ENCODE peak calls at places on chromosomes 7 and 10, in four cellular contexts. L is HepG2, N is HCT116, A is K562. E is an unnamed sample.

GRCh38 chr10:84966708-84967441 is 638.5 kb downstream of the CCSER2 start:
- DNase-seq in L (no peak), A (no peak), N (no peak), E (no peak)

GRCh38 chr7:129947701-129948100 is 5.1 kb downstream of the UBE2H start:
- DNase-seq in L (no peak), A (no peak), N (no peak), E (no peak)

GRCh38 chr7:29289156-29290021 is 94.8 kb downstream of the CHN2 start:
- DNase-seq in A (no peak), N (no peak), L (peak; percentile 63), E (no peak)

GRCh38 chr7:46206474-46207060 is 285.5 kb upstream of the IGFBP3 start:
- DNase-seq in A (no peak), L (no peak), N (no peak), E (no peak)

GRCh38 chr10:44054046-44054445 is 330.9 kb downstream of the CXCL12 start:
- DNase-seq in L (no peak), N (no peak), A (no peak), E (no peak)

GRCh38 chr10:70758757-70759514 is 26.2 kb downstream of the TBATA start:
- DNase-seq in N (peak; percentile 60), A (peak; percentile 87), L (peak; percentile 52), E (peak; percentile 48)

GRCh38 chr7:159048656-159049055 is 96.0 kb downstream of the VIPR2 start:
- DNase-seq in A (no peak), L (no peak), N (no peak), E (no peak)

GRCh38 chr10:47268696-47269095 is 31.3 kb upstream of the GDF10 start:
- DNase-seq in N (no peak), L (no peak), A (no peak), E (no peak)

GRCh38 chr7:151632750-151633515 is 113.2 kb upstream of the RHEB start:
- DNase-seq in N (no peak), L (no peak), A (no peak), E (no peak)

GRCh38 chr10:68327889-68328786 is 3.7 kb upstream of the HNRNPH3 start:
- DNase-seq in A (no peak), L (peak; percentile 57), N (peak; percentile 16), E (peak; percentile 64)

GRCh38 chr10:88830643-88831277 is 20.9 kb downstream of the ANKRD22 start:
- DNase-seq in L (no peak), A (no peak), N (no peak), E (no peak)

GRCh38 chr7:137933270-137934017 is 68.4 kb downstream of the CREB3L2 start:
- DNase-seq in N (no peak), A (peak; percentile 64), L (no peak), E (no peak)

GRCh38 chr10:117442521-117442920 is 67.3 kb upstream of the PDZD8 start:
- DNase-seq in L (no peak), A (no peak), N (no peak), E (no peak)
- H3K27ac ChIP-seq in L (no peak overlapping the region), A (no peak overlapping the region), N (no peak overlapping the region), E (no peak overlapping the region)

GRCh38 chr10:119595715-119596515 is 849 bp downstream of the TIAL1 start:
- DNase-seq in L (no peak), N (no peak), A (peak; percentile 66), E (no peak)

GRCh38 chr10:119597405-119598186 is 832 bp upstream of the TIAL1 start:
- DNase-seq in N (no peak), L (no peak), A (no peak), E (no peak)

GRCh38 chr10:119595134-119595714 is 1.5 kb downstream of the TIAL1 start:
- DNase-seq in L (peak; percentile 43), N (no peak), A (no peak), E (no peak)

GRCh38 chr10:119596537-119597404 is at the start of gene TIAL1:
- DNase-seq in A (peak; percentile 77), N (peak; percentile 100), L (peak; percentile 99), E (peak; percentile 99)

GRCh38 chr10:119598397-119598796 is 1.6 kb upstream of the TIAL1 start:
- DNase-seq in N (no peak), A (no peak), L (no peak), E (no peak)
- TF ChIP-seq TCF7L2 in N (no peak), A (no peak), L (no peak), E (no peak)

GRCh38 chr10:110215286-110215685 is 7.9 kb downstream of the MXI1 start:
- DNase-seq in L (no peak), N (no peak), A (no peak), E (no peak)
- H3K27ac ChIP-seq in L (no peak overlapping the region), N (no peak overlapping the region), A (no peak overlapping the region), E (no peak overlapping the region)

DNA sequence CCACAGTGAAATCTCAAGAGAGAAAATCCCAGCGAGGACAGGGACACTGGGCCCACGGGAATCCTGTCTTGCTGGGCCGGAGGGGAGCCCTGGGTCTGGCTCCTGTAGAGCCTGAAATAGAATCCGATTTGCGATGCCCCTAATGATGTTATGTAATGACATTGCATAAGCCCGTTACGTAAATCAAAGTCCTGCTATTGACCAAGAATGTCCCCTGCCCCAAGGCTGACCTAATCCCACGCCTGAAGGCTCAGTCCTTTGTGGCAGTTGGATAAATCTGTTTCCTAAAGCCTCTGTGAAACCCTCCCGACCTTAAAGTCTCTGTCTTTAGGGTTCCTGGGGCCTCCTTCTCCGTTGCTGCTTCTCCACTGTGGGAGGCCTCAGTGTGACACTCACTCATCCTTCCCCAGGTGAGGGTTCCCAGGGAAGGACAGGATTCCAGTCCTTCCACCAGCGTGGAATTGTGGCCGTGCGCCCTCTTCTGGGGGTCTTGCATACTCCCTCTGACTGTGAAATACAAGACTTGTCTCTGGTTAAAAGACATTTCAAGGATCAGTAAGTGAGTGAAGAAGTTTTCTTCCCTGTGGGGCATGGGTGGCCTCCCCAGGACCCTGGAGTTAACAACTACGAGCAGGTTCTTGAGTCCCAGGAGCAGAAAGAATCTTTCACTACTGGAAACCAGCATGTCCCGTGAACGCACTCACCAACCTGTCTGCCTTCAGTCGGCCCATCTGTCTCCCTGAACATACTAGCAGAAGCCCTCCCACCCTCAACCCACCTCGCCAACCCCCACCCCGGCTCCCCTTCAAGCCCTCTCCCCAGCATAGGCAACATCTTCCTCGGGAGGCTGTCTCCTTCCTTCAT is 19.8 kb downstream of the ZNF467 start:
- DNase-seq in A (peak; percentile 76), N (peak; percentile 36), L (peak; percentile 35), E (no peak)
- TF ChIP-seq TCF7L2 in A (no peak), N (no peak), L (no peak), E (no peak)

DNA sequence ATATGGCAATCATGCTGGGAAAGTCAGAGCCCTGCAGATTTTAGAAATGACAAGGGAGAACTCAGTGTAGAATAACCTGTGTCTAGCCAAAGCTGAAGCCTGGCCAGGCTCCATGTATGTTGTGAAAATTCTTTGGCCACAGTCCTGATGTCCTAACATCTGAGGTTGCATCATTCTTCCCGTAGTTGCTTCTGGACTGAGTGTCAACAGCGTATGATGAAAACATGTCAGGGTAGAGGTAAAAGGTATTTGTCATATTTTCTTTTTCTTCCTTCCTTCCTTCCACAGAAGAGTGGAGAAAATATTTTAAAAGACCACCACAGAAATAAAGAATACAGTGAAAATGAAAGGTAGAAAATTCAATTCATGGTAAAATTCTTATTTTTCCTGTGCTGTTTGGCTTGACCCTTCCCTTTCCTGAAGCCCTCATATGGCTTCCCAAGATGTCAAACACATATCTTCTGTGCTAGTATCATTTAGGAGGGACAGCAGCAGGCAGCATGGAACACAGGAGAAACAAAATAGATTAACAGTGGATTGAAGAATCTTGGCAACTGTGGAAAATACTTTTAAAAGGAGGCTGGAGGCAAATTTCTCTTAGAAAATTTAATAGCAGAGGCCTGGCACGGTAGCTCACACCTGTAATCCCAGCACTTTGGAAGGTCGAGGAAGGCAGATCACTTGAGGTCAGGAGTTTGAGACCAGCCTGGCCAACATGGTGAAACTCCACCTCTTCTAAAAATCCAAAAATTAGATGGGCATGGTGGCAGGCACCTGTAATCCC is 18.9 kb upstream of the NRBF2 start:
- DNase-seq in L (peak; percentile 72), A (no peak), N (no peak), E (no peak)
- H3K27ac ChIP-seq in L (no peak overlapping the region), A (no peak overlapping the region), N (no peak overlapping the region), E (peak overlapping the region; percentile 45)

GRCh38 chr10:54284526-54285193 is 516.4 kb downstream of the PCDH15 start:
- DNase-seq in L (no peak), N (no peak), A (no peak), E (no peak)
- TF ChIP-seq TCF7L2 in L (no peak), N (no peak), A (no peak), E (no peak)

DNA sequence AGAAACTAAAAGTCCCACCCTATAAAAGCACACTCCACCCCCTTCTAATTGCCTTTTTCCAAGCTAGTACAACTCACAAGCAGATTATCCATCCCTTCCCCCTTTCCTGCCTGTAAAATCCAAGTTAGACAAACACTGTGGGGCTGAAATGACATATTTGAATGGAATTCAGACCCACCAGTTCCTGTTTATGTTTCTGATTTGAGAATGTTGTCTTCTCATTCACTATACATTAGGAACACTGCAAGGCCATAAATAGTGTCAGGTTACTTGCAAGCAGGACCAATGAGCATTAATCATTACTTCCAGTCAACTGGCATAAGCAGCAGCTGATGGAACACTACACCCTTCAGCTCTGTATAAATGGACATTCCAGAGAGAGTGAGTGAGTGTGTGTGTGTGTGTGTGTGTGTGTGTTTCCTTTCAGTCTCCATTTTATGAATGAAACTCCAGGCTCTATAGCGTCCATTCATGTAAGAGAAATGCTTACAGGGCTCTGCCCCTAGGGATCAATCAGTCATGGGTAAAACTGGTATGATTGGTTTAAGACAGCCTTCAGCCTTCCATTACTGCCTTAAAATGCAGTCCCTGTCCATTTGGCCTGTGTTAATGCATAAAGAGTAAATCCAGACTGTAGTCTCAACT is 69.3 kb downstream of the ETV1 start:
- DNase-seq in A (peak; percentile 9), L (peak; percentile 0), N (peak; percentile 96), E (peak; percentile 99)
- H3K27ac ChIP-seq in A (peak overlapping the region; percentile 29), L (no peak overlapping the region), N (peak overlapping the region; percentile 69), E (peak overlapping the region; percentile 19)

GRCh38 chr10:62640386-62640785 is 164.1 kb upstream of the ADO start:
- DNase-seq in N (no peak), A (no peak), L (no peak), E (no peak)
- TF ChIP-seq TCF7L2 in N (no peak), A (no peak), L (no peak), E (no peak)

DNA sequence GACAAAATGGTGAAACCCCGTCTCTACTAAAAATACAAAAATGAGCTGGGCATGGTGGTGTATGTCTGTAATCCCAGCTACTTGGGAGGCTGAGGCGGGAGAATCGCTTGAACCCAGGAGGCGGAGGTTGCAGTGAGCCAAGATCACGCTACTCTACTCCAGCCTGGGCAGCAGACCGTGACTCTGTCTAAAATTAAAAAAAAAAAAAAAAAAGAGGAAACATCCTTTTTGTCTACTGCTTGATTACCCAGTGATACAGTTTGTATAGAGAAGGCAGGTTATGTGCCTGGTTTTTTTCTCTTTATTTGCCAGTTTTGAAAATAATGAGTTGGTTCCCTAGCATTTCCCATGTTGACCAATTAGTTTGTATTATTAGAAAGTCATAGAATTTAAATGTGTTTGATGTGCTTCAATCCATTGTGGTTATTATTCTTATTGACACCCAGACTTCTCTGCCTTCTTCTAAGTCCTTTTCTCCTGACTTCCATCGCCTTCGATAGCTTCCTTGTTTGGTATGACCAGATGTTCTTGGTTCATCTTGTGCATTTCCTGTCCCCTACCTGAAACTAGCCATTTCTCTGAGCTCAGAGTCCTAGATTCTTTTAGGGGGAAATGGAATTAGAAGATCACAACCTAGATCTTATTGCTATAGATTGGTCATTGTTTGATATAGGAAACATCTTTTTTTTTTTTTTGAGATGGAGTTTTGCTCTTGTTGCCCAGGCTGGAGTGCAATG is 43.2 kb downstream of the VKORC1L1 start:
- DNase-seq in L (no peak), A (no peak), N (no peak), E (no peak)
- H3K27ac ChIP-seq in L (no peak overlapping the region), A (no peak overlapping the region), N (no peak overlapping the region), E (no peak overlapping the region)

E was measured in Panc1.